ENCODE peak calls at places on chromosomes 5 and 9, in six cellular contexts. One of them, this sample, is unnamed.

GRCh38 chr5:151555760-151556576 is 35.2 kb downstream of the FAT2 start:
- DNase-seq in Peyer's patch: peak
- DNase-seq in heart left ventricle: no peak
- DNase-seq in WERI-Rb-1: no peak
- DNase-seq in CD8-positive, alpha-beta T cell: peak
- DNase-seq in CD8-positive, alpha-beta memory T cell: no peak
- DNase-seq in this sample: no peak

GRCh38 chr5:38467353-38468040 is 88.9 kb downstream of the LIFR start:
- DNase-seq in Peyer's patch: no peak
- DNase-seq in WERI-Rb-1: no peak
- DNase-seq in heart left ventricle: no peak
- DNase-seq in CD8-positive, alpha-beta memory T cell: no peak
- DNase-seq in CD8-positive, alpha-beta T cell: no peak
- DNase-seq in this sample: no peak

GRCh38 chr5:66710557-66710956 is 114.4 kb downstream of the MAST4 start:
- DNase-seq in WERI-Rb-1: no peak
- DNase-seq in CD8-positive, alpha-beta T cell: no peak
- DNase-seq in heart left ventricle: no peak
- DNase-seq in CD8-positive, alpha-beta memory T cell: no peak
- DNase-seq in Peyer's patch: no peak
- DNase-seq in this sample: no peak

GRCh38 chr9:125293134-125293533 is 31.5 kb downstream of the GAPVD1 start:
- DNase-seq in CD8-positive, alpha-beta T cell: no peak
- DNase-seq in CD8-positive, alpha-beta memory T cell: no peak
- DNase-seq in heart left ventricle: no peak
- DNase-seq in WERI-Rb-1: no peak
- DNase-seq in Peyer's patch: no peak
- DNase-seq in this sample: no peak

GRCh38 chr5:171483453-171484177 is 64.2 kb downstream of the FGF18 start:
- DNase-seq in Peyer's patch: peak
- DNase-seq in WERI-Rb-1: no peak
- DNase-seq in CD8-positive, alpha-beta T cell: no peak
- DNase-seq in CD8-positive, alpha-beta memory T cell: no peak
- DNase-seq in heart left ventricle: peak
- DNase-seq in this sample: no peak

GRCh38 chr9:93232388-93232965 is 48.5 kb downstream of the WNK2 start:
- DNase-seq in CD8-positive, alpha-beta T cell: no peak
- DNase-seq in WERI-Rb-1: no peak
- DNase-seq in heart left ventricle: no peak
- DNase-seq in Peyer's patch: no peak
- DNase-seq in CD8-positive, alpha-beta memory T cell: no peak
- DNase-seq in this sample: no peak

GRCh38 chr5:59562756-59563389 is 330.7 kb downstream of the PDE4D start:
- DNase-seq in WERI-Rb-1: no peak
- DNase-seq in Peyer's patch: peak
- DNase-seq in heart left ventricle: no peak
- DNase-seq in CD8-positive, alpha-beta memory T cell: peak
- DNase-seq in CD8-positive, alpha-beta T cell: no peak
- DNase-seq in this sample: peak

GRCh38 chr9:68690088-68690487 is 15.0 kb upstream of the PIP5K1B start:
- DNase-seq in Peyer's patch: peak
- DNase-seq in CD8-positive, alpha-beta T cell: no peak
- DNase-seq in CD8-positive, alpha-beta memory T cell: no peak
- DNase-seq in heart left ventricle: peak
- DNase-seq in WERI-Rb-1: no peak
- DNase-seq in this sample: peak

DNA sequence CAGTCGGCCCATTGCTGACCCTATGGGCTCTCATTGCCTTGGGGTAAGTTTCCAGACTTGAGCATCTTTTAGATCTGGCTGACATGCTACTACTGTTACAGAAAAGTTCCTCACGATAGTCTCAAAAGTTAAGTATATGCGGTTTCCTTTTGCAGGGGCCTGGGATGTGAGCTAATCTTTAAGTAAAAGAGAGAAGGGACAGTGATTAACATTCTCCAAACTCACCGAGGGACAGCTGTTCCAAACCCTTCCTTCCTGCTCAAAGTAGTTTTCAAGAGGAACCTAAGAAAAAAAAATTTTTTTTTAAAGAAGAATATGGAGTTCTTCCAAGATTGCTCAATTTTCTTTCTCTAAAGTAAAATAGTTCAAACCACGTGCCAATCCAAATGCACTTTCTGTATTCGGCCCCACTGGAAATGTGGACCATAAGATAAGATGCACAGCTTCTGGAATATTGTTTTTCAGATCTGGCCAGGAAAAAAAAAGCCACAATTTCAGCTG is 168.0 kb upstream of the SPRY4 start:
- DNase-seq in CD8-positive, alpha-beta T cell: no peak
- DNase-seq in Peyer's patch: no peak
- DNase-seq in WERI-Rb-1: no peak
- DNase-seq in CD8-positive, alpha-beta memory T cell: no peak
- DNase-seq in heart left ventricle: no peak
- DNase-seq in this sample: no peak
- H3K27ac ChIP-seq in CD8-positive, alpha-beta T cell: no peak
- H3K27ac ChIP-seq in Peyer's patch: no peak
- H3K27ac ChIP-seq in WERI-Rb-1: no peak
- H3K27ac ChIP-seq in CD8-positive, alpha-beta memory T cell: no peak
- H3K27ac ChIP-seq in heart left ventricle: peak
- H3K27ac ChIP-seq in this sample: no peak

GRCh38 chr5:107461770-107462169 is 209.0 kb downstream of the EFNA5 start:
- DNase-seq in WERI-Rb-1: no peak
- DNase-seq in CD8-positive, alpha-beta memory T cell: no peak
- DNase-seq in Peyer's patch: no peak
- DNase-seq in heart left ventricle: no peak
- DNase-seq in CD8-positive, alpha-beta T cell: no peak
- DNase-seq in this sample: no peak

GRCh38 chr5:107463731-107464130 is 207.0 kb downstream of the EFNA5 start:
- DNase-seq in heart left ventricle: no peak
- DNase-seq in CD8-positive, alpha-beta T cell: no peak
- DNase-seq in Peyer's patch: no peak
- DNase-seq in WERI-Rb-1: no peak
- DNase-seq in CD8-positive, alpha-beta memory T cell: no peak
- DNase-seq in this sample: no peak

GRCh38 chr5:107466233-107466769 is 204.4 kb downstream of the EFNA5 start:
- DNase-seq in CD8-positive, alpha-beta memory T cell: no peak
- DNase-seq in heart left ventricle: no peak
- DNase-seq in CD8-positive, alpha-beta T cell: no peak
- DNase-seq in WERI-Rb-1: peak
- DNase-seq in Peyer's patch: no peak
- DNase-seq in this sample: peak

GRCh38 chr5:107464876-107465275 is 205.9 kb downstream of the EFNA5 start:
- DNase-seq in CD8-positive, alpha-beta T cell: no peak
- DNase-seq in heart left ventricle: no peak
- DNase-seq in WERI-Rb-1: no peak
- DNase-seq in Peyer's patch: no peak
- DNase-seq in CD8-positive, alpha-beta memory T cell: no peak
- DNase-seq in this sample: no peak

GRCh38 chr5:107464403-107464802 is 206.3 kb downstream of the EFNA5 start:
- DNase-seq in Peyer's patch: no peak
- DNase-seq in heart left ventricle: no peak
- DNase-seq in CD8-positive, alpha-beta T cell: no peak
- DNase-seq in WERI-Rb-1: no peak
- DNase-seq in CD8-positive, alpha-beta memory T cell: no peak
- DNase-seq in this sample: no peak
- H3K4me3 ChIP-seq in Peyer's patch: no peak
- H3K4me3 ChIP-seq in heart left ventricle: no peak
- H3K4me3 ChIP-seq in CD8-positive, alpha-beta T cell: no peak
- H3K4me3 ChIP-seq in WERI-Rb-1: no peak
- H3K4me3 ChIP-seq in CD8-positive, alpha-beta memory T cell: no peak
- H3K4me3 ChIP-seq in this sample: no peak

GRCh38 chr5:56838409-56839039 is 23.2 kb downstream of the MAP3K1 start:
- DNase-seq in CD8-positive, alpha-beta T cell: no peak
- DNase-seq in heart left ventricle: no peak
- DNase-seq in CD8-positive, alpha-beta memory T cell: no peak
- DNase-seq in Peyer's patch: no peak
- DNase-seq in WERI-Rb-1: no peak
- DNase-seq in this sample: peak
- H3K27ac ChIP-seq in CD8-positive, alpha-beta T cell: no peak
- H3K27ac ChIP-seq in heart left ventricle: peak
- H3K27ac ChIP-seq in CD8-positive, alpha-beta memory T cell: no peak
- H3K27ac ChIP-seq in Peyer's patch: peak
- H3K27ac ChIP-seq in WERI-Rb-1: no peak
- H3K27ac ChIP-seq in this sample: no peak

DNA sequence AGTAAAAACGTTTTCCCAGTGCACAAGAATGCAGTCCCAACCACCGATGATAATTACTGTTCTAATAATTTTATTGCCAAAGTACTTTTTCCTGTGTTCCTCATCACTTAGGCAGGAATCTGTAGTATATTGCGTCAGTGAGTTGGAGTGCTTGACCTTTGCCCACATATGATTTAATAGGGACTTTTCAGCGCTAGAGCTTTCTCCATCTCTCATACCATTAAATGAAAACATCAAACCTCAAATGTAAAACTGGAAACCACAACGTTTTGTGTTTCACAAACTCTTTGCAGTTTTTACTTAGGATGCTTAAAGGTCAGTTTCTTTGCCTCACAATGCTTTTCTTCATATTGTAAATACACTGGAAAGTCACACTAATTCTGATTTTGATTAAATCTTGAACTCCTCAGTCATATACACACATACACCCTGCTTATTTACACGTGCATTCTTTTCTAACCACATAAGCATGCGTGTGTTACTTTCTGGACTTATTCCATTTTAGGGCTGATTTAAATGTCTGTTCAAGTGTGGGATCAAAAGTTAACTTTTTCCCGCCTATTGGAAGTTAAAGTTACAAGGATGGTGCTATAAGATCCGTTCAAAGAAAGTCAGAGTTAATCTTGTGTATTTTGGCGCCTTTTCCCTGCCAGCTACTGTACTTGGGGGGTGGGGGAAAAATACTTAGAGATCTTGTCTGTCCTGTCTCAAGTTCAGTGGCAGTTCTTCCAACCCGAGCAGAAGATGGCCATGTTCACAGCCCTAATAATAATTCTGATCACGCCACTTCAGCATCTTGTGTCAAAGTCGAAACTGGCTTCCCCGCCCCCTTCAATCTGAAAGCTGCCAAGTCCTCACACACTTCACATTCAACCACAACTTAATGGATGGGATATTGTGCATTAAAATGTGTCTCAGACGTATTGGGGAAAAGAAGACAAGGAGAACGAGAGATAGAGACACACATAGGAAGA is 6.6 kb upstream of the NFIB start:
- DNase-seq in CD8-positive, alpha-beta memory T cell: no peak
- DNase-seq in CD8-positive, alpha-beta T cell: no peak
- DNase-seq in heart left ventricle: peak
- DNase-seq in Peyer's patch: peak
- DNase-seq in WERI-Rb-1: no peak
- DNase-seq in this sample: peak
- H3K4me3 ChIP-seq in CD8-positive, alpha-beta memory T cell: no peak
- H3K4me3 ChIP-seq in CD8-positive, alpha-beta T cell: no peak
- H3K4me3 ChIP-seq in heart left ventricle: peak
- H3K4me3 ChIP-seq in Peyer's patch: peak
- H3K4me3 ChIP-seq in WERI-Rb-1: peak
- H3K4me3 ChIP-seq in this sample: no peak

DNA sequence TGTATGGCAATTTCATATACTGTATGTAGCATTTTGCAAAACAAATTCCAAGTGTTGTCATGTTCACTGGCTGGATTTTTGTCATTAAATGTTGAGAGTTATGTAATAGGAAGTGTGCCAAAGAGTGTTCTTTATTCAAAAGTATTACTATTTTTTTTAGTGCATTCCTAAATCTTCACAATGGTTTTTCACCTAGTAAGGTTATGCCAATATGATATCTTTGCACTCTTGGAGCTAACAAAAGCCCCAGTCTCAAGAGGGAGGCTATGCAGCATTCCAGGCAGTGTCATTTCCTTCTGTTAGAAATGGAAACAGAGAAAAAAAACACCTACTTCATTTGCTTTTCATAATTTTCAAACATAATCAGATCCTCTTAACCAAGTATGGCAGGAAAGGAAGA is 5.1 kb upstream of the SSBP2 start:
- DNase-seq in CD8-positive, alpha-beta T cell: no peak
- DNase-seq in CD8-positive, alpha-beta memory T cell: no peak
- DNase-seq in Peyer's patch: no peak
- DNase-seq in WERI-Rb-1: no peak
- DNase-seq in heart left ventricle: no peak
- DNase-seq in this sample: no peak
- H3K27ac ChIP-seq in CD8-positive, alpha-beta T cell: no peak
- H3K27ac ChIP-seq in CD8-positive, alpha-beta memory T cell: no peak
- H3K27ac ChIP-seq in Peyer's patch: no peak
- H3K27ac ChIP-seq in WERI-Rb-1: no peak
- H3K27ac ChIP-seq in heart left ventricle: peak
- H3K27ac ChIP-seq in this sample: no peak

This sample was measured in small intestine.